ENCODE peak calls at places on chromosomes 3 and 15, in six cellular contexts. D is tibial nerve, G is fibroblast of lung, A is BE2C, B is hepatocyte, F is thoracic aorta. K is an unnamed sample. For H3K36me3, the result is how much of the 10 kb centered on the place peaks cover.

GRCh38 chr3:52408466-52408865 is 36.4 kb downstream of the SEMA3G start:
- DNase-seq in D (no peak), G (no peak), A (no peak), B (no peak), F (no peak), K (no peak)

GRCh38 chr15:51161491-51162260 is 67.0 kb upstream of the TNFAIP8L3 start:
- DNase-seq in D (no peak), G (peak), A (no peak), B (no peak), F (no peak), K (peak)

GRCh38 chr3:65751123-65751700 is 287.5 kb downstream of the MAGI1 start:
- DNase-seq in D (peak), G (peak), A (peak), B (peak), F (no peak), K (peak)

GRCh38 chr15:79903626-79904025 is 6.8 kb upstream of the MTHFS start:
- DNase-seq in D (no peak), G (peak), A (no peak), B (no peak), F (no peak), K (no peak)

GRCh38 chr3:113297741-113298320 is 86.5 kb downstream of the BOC start:
- DNase-seq in D (no peak), G (no peak), A (no peak), B (no peak), F (no peak), K (no peak)

GRCh38 chr15:37016287-37016686 is 84.1 kb downstream of the MEIS2 start:
- DNase-seq in D (no peak), G (peak), A (no peak), B (no peak), F (peak), K (peak)

GRCh38 chr3:16354291-16354690 is 89.3 kb downstream of the OXNAD1 start:
- DNase-seq in D (no peak), G (no peak), A (no peak), B (no peak), F (no peak), K (no peak)

GRCh38 chr3:113912551-113913246 is 35.1 kb upstream of the ZDHHC23 start:
- DNase-seq in D (no peak), G (peak), A (peak), B (peak), F (no peak), K (peak)

GRCh38 chr3:52471371-52472238 is 16.2 kb downstream of the NISCH start:
- DNase-seq in D (peak), G (no peak), A (peak), B (peak), F (no peak), K (peak)

GRCh38 chr15:51731549-51732267 is 5.7 kb downstream of the LYSMD2 start:
- DNase-seq in D (no peak), G (peak), A (no peak), B (no peak), F (no peak), K (peak)

GRCh38 chr15:67066041-67067021 is 929 bp downstream of the SMAD3 start:
- DNase-seq in D (no peak), G (no peak), A (peak), B (no peak), F (no peak), K (no peak)

GRCh38 chr3:45611619-45612018 is 17.1 kb downstream of the LIMD1 start:
- DNase-seq in D (no peak), G (peak), A (no peak), B (no peak), F (no peak), K (no peak)

GRCh38 chr3:45612138-45612537 is 17.6 kb downstream of the LIMD1 start:
- DNase-seq in D (no peak), G (no peak), A (no peak), B (no peak), F (no peak), K (no peak)

GRCh38 chr3:45613781-45614180 is 19.2 kb downstream of the LIMD1 start:
- DNase-seq in D (no peak), G (no peak), A (no peak), B (no peak), F (no peak), K (no peak)

GRCh38 chr3:45610129-45610528 is 15.6 kb downstream of the LIMD1 start:
- DNase-seq in D (no peak), G (no peak), A (no peak), B (no peak), F (no peak), K (no peak)

GRCh38 chr3:45612918-45613602 is 18.5 kb downstream of the LIMD1 start:
- DNase-seq in D (no peak), G (peak), A (no peak), B (no peak), F (no peak), K (no peak)
- H3K36me3 ChIP-seq in D (under half), G (under half), A (under half), B (under half), F (under half), K (under half)

GRCh38 chr15:74892313-74892712 is 2.5 kb downstream of the MPI start:
- DNase-seq in D (no peak), G (no peak), A (no peak), B (no peak), F (no peak), K (no peak)
- H3K4me3 ChIP-seq in D (no peak), G (no peak), A (no peak), B (no peak), F (no peak), K (no peak)

GRCh38 chr15:71649894-71650293 is 160.5 kb upstream of the NR2E3 start:
- DNase-seq in D (no peak), G (no peak), A (no peak), B (no peak), F (no peak), K (no peak)
- TF ChIP-seq CTCF in D (no peak), G (no peak), A (no peak), B (no peak), F (no peak), K (no peak)

GRCh38 chr15:42253300-42253699 is 19.7 kb upstream of the GANC start:
- DNase-seq in D (no peak), G (no peak), A (no peak), B (no peak), F (no peak), K (no peak)
- H3K36me3 ChIP-seq in D (half or more), G (under half), A (under half), B (under half), F (under half), K (under half)

GRCh38 chr3:48595526-48596121 is 495 bp upstream of the COL7A1 start:
- DNase-seq in D (no peak), G (peak), A (peak), B (peak), F (peak), K (peak)
- H3K4me3 ChIP-seq in D (no peak), G (no peak), A (no peak), B (no peak), F (peak), K (peak)

DNA sequence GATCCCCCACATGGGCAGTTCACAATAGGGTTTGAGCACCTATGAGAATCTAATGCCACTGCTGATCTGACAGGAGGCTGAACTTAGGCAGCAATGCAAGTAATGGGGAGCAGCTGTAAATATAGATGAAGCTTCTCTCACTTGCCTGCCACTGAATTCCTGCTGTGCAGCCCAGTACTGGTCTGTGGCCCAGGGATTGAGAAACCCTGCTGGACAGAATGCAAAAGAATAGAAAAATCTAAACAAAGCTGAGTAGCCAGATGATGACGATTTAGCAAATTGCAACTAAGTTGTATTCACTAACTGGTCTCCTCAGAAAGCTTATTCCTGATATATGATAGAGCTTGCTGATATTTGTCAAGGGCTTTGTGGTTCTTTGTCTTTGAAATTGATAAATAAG is 34.3 kb upstream of the APH1B start:
- DNase-seq in D (no peak), G (no peak), A (no peak), B (no peak), F (no peak), K (no peak)
- TF ChIP-seq CTCF in D (no peak), G (peak), A (no peak), B (no peak), F (no peak), K (no peak)

K was measured in brain microvascular endothelial cell.